ENCODE peak calls at places on chromosome 1, in nine cellular contexts. R is A549, K is mucosa of descending colon, F is astrocyte of the cerebellum, T is neuronal stem cell, Y is WERI-Rb-1, H is fibroblast of lung, C is SJSA1, L is body of pancreas. Z is an unnamed sample.

GRCh38 chr1:66231162-66232077 is 302.5 kb upstream of the SGIP1 start:
- DNase-seq in K (no peak), F (no peak), C (peak; percentile 29), R (peak; percentile 74), Y (no peak), L (no peak), T (no peak), H (peak; percentile 27), Z (no peak)

GRCh38 chr1:245717611-245718010 is 562.8 kb downstream of the KIF26B start:
- DNase-seq in T (no peak), F (no peak), L (no peak), Y (no peak), C (no peak), R (no peak), H (no peak), K (no peak), Z (no peak)

GRCh38 chr1:65946960-65947359 is 154.3 kb downstream of the PDE4B start:
- DNase-seq in C (no peak), T (no peak), R (no peak), L (no peak), Y (no peak), F (no peak), K (no peak), H (no peak), Z (no peak)

GRCh38 chr1:162696286-162696862 is 64.1 kb downstream of the DDR2 start:
- DNase-seq in T (peak; percentile 89), Y (peak; percentile 95), H (peak; percentile 99), K (peak; percentile 47), F (peak; percentile 83), R (peak; percentile 54), L (peak; percentile 60), C (peak; percentile 73), Z (peak; percentile 91)

GRCh38 chr1:36715797-36716196 is 233.1 kb upstream of the CSF3R start:
- DNase-seq in Y (peak; percentile 66), K (no peak), C (no peak), F (no peak), L (no peak), T (no peak), H (no peak), R (no peak), Z (no peak)

GRCh38 chr1:53601031-53601745 is 137.8 kb downstream of the GLIS1 start:
- DNase-seq in F (no peak), T (no peak), R (no peak), Y (no peak), K (no peak), H (no peak), L (no peak), C (no peak), Z (no peak)

GRCh38 chr1:188958461-188959115 is 1519.1 kb downstream of the BRINP3 start:
- DNase-seq in R (no peak), Y (no peak), L (no peak), K (no peak), T (no peak), H (no peak), F (no peak), C (no peak), Z (no peak)

GRCh38 chr1:84708031-84708430 is 17.8 kb upstream of the SSX2IP start:
- DNase-seq in K (no peak), L (no peak), Y (no peak), H (no peak), F (no peak), T (no peak), C (no peak), R (no peak), Z (no peak)

GRCh38 chr1:184792450-184792969 is 37.9 kb upstream of the EDEM3 start:
- DNase-seq in F (peak; percentile 90), Y (no peak), H (peak; percentile 98), T (no peak), L (peak; percentile 96), C (peak; percentile 75), R (peak; percentile 91), K (peak; percentile 88), Z (peak; percentile 98)

GRCh38 chr1:47830856-47831255 is 166.3 kb downstream of the TRABD2B start:
- DNase-seq in Y (no peak), H (no peak), C (no peak), T (no peak), K (no peak), F (no peak), R (no peak), L (no peak), Z (no peak)

GRCh38 chr1:236862615-236863211 is 67.6 kb downstream of the MTR start:
- DNase-seq in H (no peak), C (no peak), F (no peak), Y (no peak), R (no peak), K (peak; percentile 9), T (no peak), L (peak; percentile 84), Z (no peak)

GRCh38 chr1:173416034-173416433 is 61.1 kb upstream of the PRDX6 start:
- DNase-seq in C (no peak), F (no peak), Y (no peak), T (no peak), R (no peak), L (no peak), K (no peak), H (no peak), Z (no peak)

GRCh38 chr1:110607663-110608230 is 1.6 kb upstream of the KCNA2 start:
- DNase-seq in R (no peak), C (no peak), H (no peak), F (no peak), Y (no peak), K (no peak), L (peak; percentile 37), T (peak; percentile 6), Z (no peak)

DNA sequence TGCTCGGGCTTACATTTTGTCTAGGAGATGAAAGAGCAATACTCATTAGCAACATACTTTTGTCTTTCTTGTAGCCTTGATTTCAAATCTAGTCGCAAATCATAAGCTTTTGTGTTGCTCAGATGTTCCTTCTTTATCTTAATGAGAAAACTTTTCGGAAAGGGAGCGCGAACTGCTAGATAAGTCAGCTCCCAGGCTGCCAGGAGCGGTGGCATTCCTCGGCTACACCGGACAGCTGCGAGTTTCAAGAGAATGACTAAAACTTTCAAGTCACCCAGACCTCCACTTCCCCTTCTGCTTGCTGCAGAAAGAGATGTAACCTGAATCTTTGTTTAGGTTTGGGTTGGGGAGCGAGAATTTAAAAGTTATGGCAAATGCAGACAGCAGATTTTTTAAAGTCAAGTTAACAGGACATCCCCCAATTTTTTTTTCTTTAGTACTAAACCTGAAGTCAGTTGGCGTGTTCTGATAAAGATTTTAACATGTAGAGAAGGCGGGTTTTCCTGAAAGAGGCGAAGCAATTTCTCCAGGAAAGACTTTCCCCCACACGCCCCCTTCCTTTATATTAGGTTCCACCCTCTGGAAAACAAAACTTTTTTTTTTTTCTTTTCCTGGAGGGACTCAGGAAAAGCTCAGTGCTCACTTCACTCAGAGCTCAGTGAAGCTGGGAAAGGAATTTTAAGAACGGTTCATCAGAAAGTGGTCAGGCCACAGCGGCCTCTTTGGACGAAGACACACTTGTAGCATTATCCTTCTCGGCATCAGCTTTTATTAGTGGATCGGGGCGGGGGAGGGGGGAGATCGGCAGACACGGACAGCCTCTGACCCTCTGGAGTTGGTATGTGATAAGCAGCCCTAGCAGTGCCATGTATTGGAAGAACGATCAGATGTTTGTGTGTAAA is at the start of gene LHX8:
- DNase-seq in F (no peak), K (no peak), L (no peak), H (peak; percentile 8), C (peak; percentile 78), T (peak; percentile 67), R (peak; percentile 20), Y (peak; percentile 24), Z (no peak)
- H3K4me3 ChIP-seq in F (no peak within 1 kb of the TSS), K (no peak within 1 kb of the TSS), L (no peak within 1 kb of the TSS), H (no peak within 1 kb of the TSS), C (peak within 1 kb of the TSS; percentile 61), T (no peak within 1 kb of the TSS), R (peak within 1 kb of the TSS; percentile 53), Y (peak within 1 kb of the TSS; percentile 58), Z (no peak within 1 kb of the TSS)

GRCh38 chr1:30790850-30791778 is 33.5 kb upstream of the LAPTM5 start:
- DNase-seq in T (no peak), C (no peak), H (no peak), L (no peak), K (no peak), R (no peak), Y (no peak), F (no peak), Z (no peak)

GRCh38 chr1:30794260-30794659 is 36.7 kb upstream of the LAPTM5 start:
- DNase-seq in T (no peak), K (no peak), F (no peak), Y (no peak), H (no peak), L (no peak), R (no peak), C (no peak), Z (no peak)

GRCh38 chr1:30789388-30790255 is 32.0 kb upstream of the LAPTM5 start:
- DNase-seq in C (no peak), H (no peak), T (no peak), L (no peak), R (no peak), K (no peak), Y (no peak), F (no peak), Z (no peak)

GRCh38 chr1:30793209-30793608 is 35.6 kb upstream of the LAPTM5 start:
- DNase-seq in Y (no peak), T (no peak), C (no peak), L (no peak), R (no peak), K (no peak), H (no peak), F (no peak), Z (no peak)

DNA sequence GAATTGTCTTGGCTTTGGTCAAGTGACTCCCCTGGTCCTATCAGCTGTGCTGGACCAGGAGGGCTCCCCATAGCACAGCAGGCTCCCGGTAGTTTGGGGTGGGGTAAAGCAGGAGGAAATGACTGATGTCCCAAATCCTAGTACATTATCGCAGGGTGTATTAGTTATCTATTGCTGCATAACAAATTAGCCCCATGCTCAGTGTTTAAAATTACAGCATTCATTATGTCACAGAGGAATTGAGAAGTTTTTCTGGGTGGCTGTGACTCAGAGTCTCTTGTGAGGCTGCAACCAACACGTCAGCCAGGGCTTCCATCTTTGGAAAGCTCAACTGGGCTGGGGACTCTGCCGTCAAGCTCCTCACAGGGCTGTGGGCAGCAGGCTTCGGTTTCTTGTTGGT is 34.3 kb upstream of the LAPTM5 start:
- DNase-seq in K (no peak), H (no peak), L (no peak), R (no peak), T (no peak), Y (no peak), F (no peak), C (no peak), Z (no peak)
- H3K4me3 ChIP-seq in K (no peak overlapping the region), H (no peak overlapping the region), L (no peak overlapping the region), R (no peak overlapping the region), T (no peak overlapping the region), Y (no peak overlapping the region), F (no peak overlapping the region), C (no peak overlapping the region), Z (no peak overlapping the region)

DNA sequence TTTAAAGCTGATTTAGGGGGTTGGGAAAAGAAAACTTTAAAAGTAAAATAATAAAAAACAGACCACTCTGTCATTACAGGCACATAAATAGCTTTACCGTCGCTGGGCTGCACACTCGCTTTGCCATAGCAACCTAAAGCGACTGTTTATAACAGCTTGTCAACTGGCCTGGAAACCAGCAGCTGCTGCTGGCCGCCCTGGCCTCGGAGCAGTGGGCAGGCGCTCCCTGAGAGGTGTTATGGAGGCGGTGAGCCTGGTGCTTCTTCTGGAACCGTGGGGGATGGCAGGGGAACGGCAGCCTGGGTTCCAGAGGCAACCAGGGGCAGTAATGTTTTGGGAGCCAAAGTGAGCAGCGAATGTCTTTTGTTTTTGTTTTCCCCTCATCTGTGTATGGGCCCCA is 45.7 kb downstream of the ATP2B4 start:
- DNase-seq in L (peak; percentile 77), F (no peak), R (no peak), Y (peak; percentile 30), C (no peak), T (no peak), K (no peak), H (peak; percentile 89), Z (no peak)
- H3K4me3 ChIP-seq in L (no peak overlapping the region), F (no peak overlapping the region), R (no peak overlapping the region), Y (no peak overlapping the region), C (no peak overlapping the region), T (no peak overlapping the region), K (no peak overlapping the region), H (no peak overlapping the region), Z (no peak overlapping the region)

GRCh38 chr1:3747522-3747848 is 4.8 kb upstream of the CCDC27 start:
- DNase-seq in C (no peak), T (no peak), R (no peak), Y (no peak), F (no peak), K (no peak), L (no peak), H (no peak), Z (no peak)
- H3K4me3 ChIP-seq in C (peak overlapping the region; percentile 56), T (peak overlapping the region; percentile 90), R (peak overlapping the region; percentile 59), Y (peak overlapping the region; percentile 73), F (peak overlapping the region; percentile 69), K (peak overlapping the region; percentile 30), L (no peak overlapping the region), H (peak overlapping the region; percentile 74), Z (peak overlapping the region; percentile 72)